ENCODE peak calls at places on chromosomes 13 and 19, in four cellular contexts. N, O, K and Q are unnamed samples.

GRCh38 chr19:30670011-30670329 is 297.8 kb downstream of the ZNF536 start:
- DNase-seq in N (no peak), O (no peak), K (no peak), Q (no peak)

GRCh38 chr13:50080158-50080855 is 65.1 kb downstream of the KCNRG start:
- DNase-seq in N (peak), O (peak), K (no peak), Q (peak)

GRCh38 chr13:110338441-110339101 is 31.5 kb downstream of the COL4A2 start:
- DNase-seq in N (peak), O (peak), K (no peak), Q (peak)

GRCh38 chr13:64801768-64802167 is 2428.4 kb downstream of the PCDH9 start:
- DNase-seq in N (no peak), O (no peak), K (no peak), Q (no peak)

GRCh38 chr19:38544569-38545315 is 73.0 kb downstream of the MAP4K1 start:
- DNase-seq in N (peak), O (peak), K (no peak), Q (no peak)

GRCh38 chr13:85386424-85386823 is 412.8 kb downstream of the SLITRK6 start:
- DNase-seq in N (no peak), O (no peak), K (no peak), Q (peak)

GRCh38 chr19:1644070-1644469 is 8.3 kb downstream of the TCF3 start:
- DNase-seq in N (no peak), O (no peak), K (no peak), Q (no peak)

GRCh38 chr19:4722671-4723464 is 774 bp downstream of the DPP9 start:
- DNase-seq in N (peak), O (peak), K (no peak), Q (no peak)

GRCh38 chr19:56117376-56117884 is 3.7 kb downstream of the ZNF787 start:
- DNase-seq in N (no peak), O (no peak), K (no peak), Q (no peak)

GRCh38 chr13:40982772-40983171 is 36.3 kb downstream of the ELF1 start:
- DNase-seq in N (peak), O (peak), K (no peak), Q (no peak)

GRCh38 chr19:42386974-42387707 is 3.0 kb downstream of the CNFN start:
- DNase-seq in N (peak), O (peak), K (peak), Q (peak)

GRCh38 chr19:29785955-29786589 is 25.7 kb upstream of the CCNE1 start:
- DNase-seq in N (no peak), O (no peak), K (peak), Q (no peak)

GRCh38 chr13:30880151-30880551 is 25.9 kb upstream of the MEDAG start:
- DNase-seq in N (peak), O (peak), K (no peak), Q (no peak)

GRCh38 chr13:20394506-20394905 is 131.2 kb downstream of the CRYL1 start:
- DNase-seq in N (no peak), O (no peak), K (no peak), Q (no peak)

GRCh38 chr13:85019121-85019520 is 780.1 kb downstream of the SLITRK6 start:
- DNase-seq in N (no peak), O (no peak), K (no peak), Q (no peak)

GRCh38 chr13:90709329-90709728 is 638.2 kb upstream of the MIR17HG start:
- DNase-seq in N (no peak), O (no peak), K (no peak), Q (no peak)

GRCh38 chr13:111398715-111399299 is 78.4 kb downstream of the TEX29 start:
- DNase-seq in N (no peak), O (no peak), K (no peak), Q (no peak)

GRCh38 chr13:21018220-21018619 is 43.2 kb downstream of the LATS2 start:
- DNase-seq in N (no peak), O (peak), K (no peak), Q (no peak)

GRCh38 chr13:49820591-49821215 is 28.2 kb upstream of the KPNA3 start:
- DNase-seq in N (no peak), O (no peak), K (no peak), Q (no peak)

GRCh38 chr19:3369337-3370213 is 3.2 kb downstream of the NFIC start:
- DNase-seq in N (peak), O (peak), K (peak), Q (no peak)

GRCh38 chr19:28556371-28556770 is 656.6 kb downstream of the UQCRFS1 start:
- DNase-seq in N (no peak), O (no peak), K (peak), Q (no peak)

GRCh38 chr19:13094771-13095392 is 7.8 kb downstream of the LYL1 start:
- DNase-seq in N (no peak), O (no peak), K (peak), Q (no peak)
- H4K91ac ChIP-seq in N (no peak), O (no peak), K (no peak), Q (no peak)

DNA sequence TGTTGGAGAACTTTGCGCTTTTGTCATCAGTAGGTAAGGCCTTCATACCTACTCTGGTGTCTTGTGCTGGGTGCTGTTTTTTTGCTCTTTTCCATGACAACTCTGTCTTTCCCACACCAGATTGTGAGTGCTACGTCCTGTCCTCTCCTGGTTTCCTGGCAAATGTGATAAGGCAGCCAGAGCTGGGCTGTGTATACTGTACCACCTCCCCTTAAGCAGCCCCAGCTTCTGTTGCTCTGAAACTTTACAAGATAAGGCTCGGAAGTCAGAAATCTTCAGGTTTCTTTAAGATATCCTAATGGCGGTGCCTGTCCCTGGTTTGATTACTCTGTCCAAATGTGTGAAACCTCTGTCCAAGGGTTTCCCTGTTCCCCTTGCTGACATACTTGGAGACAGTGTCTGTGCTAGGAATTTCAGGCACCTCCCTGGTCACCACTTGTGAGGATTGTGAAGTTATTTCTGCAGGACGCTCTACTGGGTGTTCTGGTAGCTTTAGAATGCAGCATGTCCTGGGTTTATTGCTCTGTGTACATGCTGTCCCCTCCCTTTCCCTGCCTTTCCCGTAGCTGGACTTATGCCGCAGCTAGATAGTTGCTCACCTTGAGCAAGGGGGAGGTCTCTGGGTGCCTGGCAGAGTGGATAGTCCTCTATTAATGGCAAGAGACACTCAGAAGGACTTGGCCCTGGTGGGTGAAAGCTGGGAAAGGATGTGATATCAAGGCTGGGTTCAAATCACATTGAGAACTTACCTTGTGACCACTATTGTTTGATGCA is 7.0 kb downstream of the ZNF749 start:
- DNase-seq in N (no peak), O (no peak), K (no peak), Q (no peak)
- H2BK5ac ChIP-seq in N (no peak), O (no peak), K (no peak), Q (no peak)

GRCh38 chr13:97120976-97121375 is 101.2 kb upstream of the MBNL2 start:
- DNase-seq in N (no peak), O (no peak), K (no peak), Q (no peak)
- H4K91ac ChIP-seq in N (no peak), O (no peak), K (no peak), Q (no peak)

GRCh38 chr13:112952759-112953541 is 16.1 kb upstream of the MCF2L start:
- DNase-seq in N (no peak), O (no peak), K (no peak), Q (no peak)
- H2BK5ac ChIP-seq in N (no peak), O (no peak), K (no peak), Q (peak)

GRCh38 chr19:9912551-9913236 is 23.6 kb downstream of the OLFM2 start:
- DNase-seq in N (no peak), O (no peak), K (no peak), Q (no peak)
- H4K91ac ChIP-seq in N (no peak), O (no peak), K (no peak), Q (no peak)

DNA sequence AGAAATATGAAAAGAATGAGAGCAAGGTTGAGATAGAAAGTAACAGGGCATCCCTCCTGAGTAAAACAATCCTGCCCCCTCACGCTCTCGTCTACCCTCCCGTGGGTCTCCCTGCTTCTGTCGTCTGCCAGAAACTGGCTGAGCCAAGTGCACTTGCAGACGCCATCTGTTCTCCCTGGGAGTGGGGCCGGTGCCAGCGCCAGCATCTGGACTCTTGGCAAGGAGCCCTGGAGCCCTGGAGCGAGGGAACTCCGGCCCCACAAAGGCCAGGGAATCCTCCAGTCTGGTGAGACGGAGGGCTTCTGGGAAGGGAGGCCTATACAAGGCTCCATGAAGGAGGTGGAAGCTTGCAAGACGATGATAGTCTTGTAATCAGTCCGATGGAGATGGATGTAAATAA is 2.3 kb upstream of the TMEM91 start:
- DNase-seq in N (peak), O (peak), K (no peak), Q (no peak)
- H2BK5ac ChIP-seq in N (no peak), O (no peak), K (no peak), Q (no peak)

GRCh38 chr13:25301347-25302113 is at the start of gene NUP58:
- DNase-seq in N (peak), O (peak), K (peak), Q (peak)
- H4K91ac ChIP-seq in N (peak), O (peak), K (no peak), Q (no peak)

GRCh38 chr19:17394891-17395415 is 957 bp upstream of the CCDC194 start:
- DNase-seq in N (peak), O (peak), K (peak), Q (no peak)
- H2BK5ac ChIP-seq in N (no peak), O (no peak), K (no peak), Q (no peak)

GRCh38 chr19:33124207-33125098 is 7.5 kb upstream of the WDR88 start:
- DNase-seq in N (no peak), O (no peak), K (no peak), Q (no peak)
- H4K91ac ChIP-seq in N (no peak), O (no peak), K (no peak), Q (no peak)

GRCh38 chr19:14449321-14449720 is 16.2 kb downstream of the PKN1 start:
- DNase-seq in N (no peak), O (no peak), K (no peak), Q (no peak)

GRCh38 chr19:14450876-14451275 is 17.8 kb downstream of the PKN1 start:
- DNase-seq in N (no peak), O (no peak), K (no peak), Q (no peak)

GRCh38 chr19:14446336-14447036 is 13.4 kb downstream of the PKN1 start:
- DNase-seq in N (no peak), O (no peak), K (no peak), Q (no peak)

DNA sequence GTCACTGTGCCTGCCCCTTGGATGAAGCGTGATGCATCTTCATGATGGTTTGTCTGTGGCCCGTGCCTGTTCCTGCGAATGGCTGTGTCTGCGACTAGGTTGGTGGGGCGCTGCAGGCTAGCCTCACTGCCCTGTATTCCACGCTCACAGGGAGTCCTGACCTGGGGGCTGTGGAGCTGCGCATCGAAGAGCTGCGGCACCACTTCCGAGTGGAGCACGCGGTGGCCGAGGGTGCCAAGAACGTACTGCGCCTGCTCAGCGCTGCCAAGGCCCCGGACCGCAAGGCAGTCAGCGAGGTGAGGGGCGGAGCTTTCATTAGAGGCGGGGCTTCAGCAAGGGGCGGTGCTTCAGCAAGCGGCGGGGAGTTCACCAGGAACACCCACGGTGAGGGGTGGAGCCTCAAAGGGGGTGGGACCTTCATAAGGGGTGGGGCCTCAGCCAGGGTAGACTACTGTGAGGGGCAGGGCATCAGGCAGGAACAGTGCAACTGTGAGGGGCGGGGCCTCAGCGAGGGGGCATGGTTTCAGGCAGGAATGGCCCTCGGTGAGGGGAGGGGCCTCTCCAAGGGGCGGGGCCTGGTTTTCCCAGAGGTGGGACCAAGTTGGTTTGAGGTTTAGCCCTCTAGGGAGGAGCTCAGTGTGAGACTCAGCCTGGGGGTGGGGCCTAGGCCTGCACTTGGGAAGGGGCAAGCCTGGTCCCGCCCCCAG is 17.2 kb downstream of the PKN1 start:
- DNase-seq in N (no peak), O (peak), K (peak), Q (no peak)
- H2BK5ac ChIP-seq in N (no peak), O (no peak), K (no peak), Q (no peak)